ENCODE peak calls at places on chromosome 13, in four cellular contexts. G is GM03348, W is MV-4-11, P is COR-L47. E is an unnamed sample.

GRCh38 chr13:33446821-33447481 is 161.4 kb upstream of the STARD13 start:
- DNase-seq in G (no peak), W (no peak), P (no peak), E (no peak)

GRCh38 chr13:20567881-20568528 is 1.0 kb downstream of the IFT88 start:
- DNase-seq in G (no peak), W (no peak), P (no peak), E (no peak)

GRCh38 chr13:112968380-112968909 is 569 bp upstream of the MCF2L start:
- DNase-seq in G (no peak), W (no peak), P (peak; percentile 91), E (no peak)

GRCh38 chr13:42656136-42656535 is 82.2 kb downstream of the TNFSF11 start:
- DNase-seq in G (no peak), W (peak; percentile 89), P (no peak), E (no peak)

GRCh38 chr13:60074397-60074796 is 89.3 kb downstream of the DIAPH3 start:
- DNase-seq in G (no peak), W (peak; percentile 63), P (no peak), E (no peak)

GRCh38 chr13:106525865-106526264 is 9.6 kb downstream of the EFNB2 start:
- DNase-seq in G (no peak), W (no peak), P (no peak), E (no peak)

GRCh38 chr13:76925115-76925514 is 23.2 kb upstream of the ACOD1 start:
- DNase-seq in G (no peak), W (no peak), P (no peak), E (no peak)

GRCh38 chr13:49063526-49063925 is 87.8 kb downstream of the FNDC3A start:
- DNase-seq in G (no peak), W (no peak), P (no peak), E (no peak)

GRCh38 chr13:106499905-106500304 is 35.6 kb downstream of the EFNB2 start:
- DNase-seq in G (no peak), W (peak; percentile 93), P (no peak), E (peak; percentile 46)

E was measured in AML-193.